ENCODE peak calls at places on chromosomes 13 and 19, in seven cellular contexts. Z is upper lobe of right lung, B is neural progenitor cell, M is cardiac fibroblast, V is nephron progenitor cell, D is HFFc6, G is epithelial cell of esophagus. F is an unnamed sample.

GRCh38 chr13:66224644-66225043 is 1005.5 kb downstream of the PCDH9 start:
- DNase-seq in G (no peak), Z (no peak), D (no peak), M (no peak), V (no peak), B (peak; percentile 72), F (no peak)

GRCh38 chr19:40452016-40452415 is 7.9 kb upstream of the SERTAD3 start:
- DNase-seq in V (no peak), B (no peak), D (no peak), M (no peak), Z (no peak), G (no peak), F (no peak)

GRCh38 chr19:30755581-30755980 is 383.4 kb downstream of the ZNF536 start:
- DNase-seq in M (no peak), B (no peak), Z (no peak), D (no peak), G (no peak), V (no peak), F (no peak)

GRCh38 chr13:103799028-103799427 is 732.8 kb upstream of the SLC10A2 start:
- DNase-seq in G (peak; percentile 4), Z (no peak), B (no peak), M (no peak), V (no peak), D (no peak), F (no peak)

GRCh38 chr13:68745517-68745916 is 1362.1 kb upstream of the ATXN8OS start:
- DNase-seq in V (no peak), B (no peak), M (no peak), D (no peak), Z (no peak), G (no peak), F (no peak)

GRCh38 chr19:35317464-35318043 is 11.4 kb upstream of the CD22 start:
- DNase-seq in M (no peak), G (no peak), B (no peak), D (no peak), V (no peak), Z (no peak), F (no peak)

GRCh38 chr19:18304194-18304495 is 18.7 kb downstream of the LSM4 start:
- DNase-seq in Z (no peak), V (no peak), M (no peak), D (no peak), B (no peak), G (no peak), F (no peak)

GRCh38 chr13:102333320-102334181 is 68.3 kb downstream of the FGF14 start:
- DNase-seq in G (no peak), B (peak; percentile 21), M (no peak), V (no peak), Z (no peak), D (no peak), F (no peak)

GRCh38 chr19:45782820-45783785 is 813 bp upstream of the DMPK start:
- DNase-seq in B (no peak), G (peak; percentile 29), V (no peak), M (peak; percentile 70), D (peak; percentile 82), Z (no peak), F (no peak)

GRCh38 chr19:41871573-41872383 is 5.3 kb upstream of the CD79A start:
- DNase-seq in G (no peak), M (no peak), Z (no peak), V (no peak), B (no peak), D (no peak), F (no peak)

GRCh38 chr13:61770697-61771096 is 355.0 kb upstream of the PCDH20 start:
- DNase-seq in Z (no peak), B (peak; percentile 42), D (no peak), G (no peak), M (no peak), V (no peak), F (no peak)

GRCh38 chr13:59546178-59546577 is 617.5 kb downstream of the DIAPH3 start:
- DNase-seq in D (no peak), Z (no peak), G (no peak), B (no peak), M (no peak), V (no peak), F (no peak)

GRCh38 chr13:59545007-59545406 is 618.7 kb downstream of the DIAPH3 start:
- DNase-seq in D (no peak), V (no peak), B (no peak), Z (no peak), M (no peak), G (no peak), F (no peak)

GRCh38 chr13:59542303-59542702 is 621.4 kb downstream of the DIAPH3 start:
- DNase-seq in M (peak; percentile 21), G (no peak), D (no peak), V (no peak), B (peak; percentile 39), Z (no peak), F (no peak)

GRCh38 chr13:59543418-59543817 is 620.3 kb downstream of the DIAPH3 start:
- DNase-seq in D (no peak), Z (no peak), M (no peak), V (no peak), B (no peak), G (no peak), F (no peak)

DNA sequence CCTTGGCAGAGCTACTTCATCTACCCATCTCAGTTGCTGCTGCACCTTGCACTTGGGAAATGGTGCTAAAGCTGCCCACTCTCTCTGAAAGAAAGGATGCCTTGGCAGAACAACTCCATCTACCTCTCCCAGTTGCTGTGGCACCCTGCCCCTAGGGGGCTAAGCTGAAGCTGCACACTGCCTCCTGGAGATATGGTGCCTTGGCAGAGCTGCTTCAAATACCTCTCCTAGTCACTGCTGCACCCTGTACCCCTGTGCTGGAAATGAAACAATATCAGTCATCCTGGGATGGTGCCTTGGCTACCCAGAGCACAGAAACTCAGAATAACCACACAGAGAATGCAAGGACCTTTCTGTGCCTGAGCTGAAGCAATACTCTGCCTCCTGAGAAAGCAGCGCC is 615.8 kb downstream of the DIAPH3 start:
- DNase-seq in D (no peak), V (no peak), B (no peak), G (no peak), M (no peak), Z (no peak), F (no peak)
- TF ChIP-seq CTCF in D (no peak), V (no peak), B (no peak), G (no peak), M (no peak), Z (no peak), F (peak; percentile 20)

DNA sequence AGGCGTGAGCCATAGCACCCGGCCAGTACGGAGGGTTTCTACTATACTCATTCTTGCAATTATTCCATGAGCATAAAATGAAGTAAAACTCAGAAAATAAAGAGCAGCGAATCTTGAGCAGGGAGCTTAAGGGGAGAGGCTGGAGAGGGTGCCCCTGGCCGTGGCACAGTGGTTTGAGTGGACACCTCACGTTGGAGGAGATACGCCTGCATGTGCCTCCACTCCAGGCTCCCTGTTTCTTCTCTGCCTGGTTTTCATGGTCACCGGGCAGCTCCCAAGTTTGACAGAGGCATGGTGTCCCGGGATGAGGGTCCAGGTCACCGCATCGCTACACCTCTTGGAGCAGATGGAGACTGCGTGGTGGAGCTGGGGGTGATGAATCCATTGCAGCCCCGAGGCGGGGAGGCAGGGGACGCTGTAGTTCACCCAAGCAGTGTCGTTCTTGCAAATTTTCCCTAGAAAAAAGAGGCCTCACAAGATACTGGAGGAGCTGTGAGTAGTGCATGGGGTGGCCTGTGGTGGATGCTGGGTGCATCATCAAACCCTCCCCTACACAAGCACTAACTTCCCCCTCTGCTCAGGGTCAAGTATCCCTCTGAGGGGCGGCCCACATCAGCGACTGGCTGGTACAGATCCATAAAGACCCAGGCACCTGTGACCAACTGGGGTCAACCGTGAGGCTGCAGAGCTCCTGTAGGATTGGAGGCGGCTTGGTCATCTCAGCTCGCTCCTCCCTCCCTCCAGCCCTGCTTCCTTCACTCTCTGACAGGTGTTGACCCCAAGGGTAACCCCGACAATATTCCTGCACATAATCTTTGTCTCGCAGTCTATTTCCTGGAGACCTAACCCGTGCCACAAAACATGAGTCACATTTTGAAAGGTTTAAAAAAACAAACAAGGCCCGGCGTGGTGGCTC is 3.6 kb upstream of the MIER2 start:
- DNase-seq in B (peak; percentile 31), D (no peak), V (no peak), G (no peak), Z (no peak), M (no peak), F (no peak)
- TF ChIP-seq CTCF in B (peak; percentile 38), D (no peak), V (no peak), G (no peak), Z (no peak), M (peak; percentile 24), F (peak; percentile 20)

GRCh38 chr19:55096061-55096701 is 20.5 kb downstream of the EPS8L1 start:
- DNase-seq in V (no peak), D (no peak), G (no peak), B (no peak), M (no peak), Z (no peak), F (no peak)

GRCh38 chr19:55099557-55100506 is 17.6 kb downstream of the PPP1R12C start:
- DNase-seq in M (peak; percentile 22), B (peak; percentile 46), D (no peak), G (no peak), V (peak; percentile 46), Z (no peak), F (no peak)

GRCh38 chr19:55097864-55098715 is 19.3 kb downstream of the PPP1R12C start:
- DNase-seq in V (no peak), Z (peak; percentile 80), M (no peak), G (no peak), D (no peak), B (no peak), F (no peak)

GRCh38 chr19:55101261-55101660 is 16.2 kb downstream of the PPP1R12C start:
- DNase-seq in B (no peak), G (no peak), Z (no peak), M (no peak), V (no peak), D (no peak), F (no peak)

GRCh38 chr19:55098716-55099556 is 18.5 kb downstream of the PPP1R12C start:
- DNase-seq in Z (no peak), G (no peak), B (no peak), M (no peak), V (peak; percentile 28), D (no peak), F (no peak)
- TF ChIP-seq CTCF in Z (no peak), G (no peak), B (peak; percentile 27), M (peak; percentile 9), V (peak; percentile 16), D (peak; percentile 53), F (no peak)

GRCh38 chr19:51111606-51112005 is 3.4 kb upstream of the CTU1 start:
- DNase-seq in G (peak; percentile 23), D (no peak), M (no peak), Z (no peak), V (peak; percentile 23), B (peak; percentile 51), F (no peak)
- TF ChIP-seq CTCF in G (peak; percentile 45), D (peak; percentile 57), M (peak; percentile 39), Z (peak; percentile 18), V (peak; percentile 13), B (peak; percentile 45), F (peak; percentile 23)

GRCh38 chr13:43675577-43675976 is 111.2 kb downstream of the ENOX1 start:
- DNase-seq in V (no peak), D (no peak), G (no peak), B (no peak), M (no peak), Z (no peak), F (no peak)
- TF ChIP-seq CTCF in V (no peak), D (no peak), G (no peak), B (no peak), M (no peak), Z (no peak), F (no peak)

GRCh38 chr13:51003642-51004041 is 94.1 kb downstream of the RNASEH2B start:
- DNase-seq in B (no peak), M (no peak), D (no peak), Z (no peak), G (no peak), V (no peak), F (no peak)
- TF ChIP-seq CTCF in B (no peak), M (no peak), D (no peak), Z (no peak), G (no peak), V (no peak), F (no peak)

F was measured in HFF-Myc.